ENCODE peak calls at places on chromosomes 11 and 22, in eight cellular contexts. B, N, G, T, E, O, H and Z are unnamed samples.
A peak's percentile ranks its signal among the peaks of the same experiment; 100 is the strongest.

GRCh38 chr11:122677256-122677655 is 21.7 kb downstream of the UBASH3B start:
- DNase-seq in B (no peak), N (no peak), G (no peak), T (no peak), E (no peak), O (no peak), H (no peak), Z (no peak)

GRCh38 chr11:66322732-66323427 is 6.0 kb upstream of the CD248 start:
- DNase-seq in B (no peak), N (no peak), G (no peak), T (peak; percentile 78), E (no peak), O (peak; percentile 45), H (no peak), Z (no peak)

GRCh38 chr22:25235547-25236290 is 16.3 kb downstream of the CRYBB2 start:
- DNase-seq in B (peak; percentile 86), N (peak; percentile 36), G (peak; percentile 100), T (peak; percentile 91), E (peak; percentile 100), O (no peak), H (peak; percentile 66), Z (peak; percentile 78)

GRCh38 chr22:27591060-27591459 is 210.5 kb downstream of the MN1 start:
- DNase-seq in B (no peak), N (peak; percentile 44), G (no peak), T (peak; percentile 52), E (no peak), O (no peak), H (no peak), Z (no peak)

GRCh38 chr11:120561286-120561685 is 49.7 kb downstream of the GRIK4 start:
- DNase-seq in B (no peak), N (no peak), G (no peak), T (no peak), E (no peak), O (no peak), H (no peak), Z (no peak)

GRCh38 chr22:41197808-41198585 is 7.1 kb upstream of the L3MBTL2 start:
- DNase-seq in B (no peak), N (no peak), G (peak; percentile 29), T (no peak), E (peak; percentile 48), O (no peak), H (no peak), Z (peak; percentile 56)

GRCh38 chr11:34423300-34423699 is 15.4 kb upstream of the CAT start:
- DNase-seq in B (no peak), N (no peak), G (no peak), T (no peak), E (no peak), O (no peak), H (no peak), Z (no peak)

GRCh38 chr11:73978576-73979086 is 4.0 kb downstream of the UCP2 start:
- DNase-seq in B (no peak), N (no peak), G (no peak), T (no peak), E (no peak), O (no peak), H (no peak), Z (no peak)

GRCh38 chr22:22999473-22999872 is 70.8 kb upstream of the GNAZ start:
- DNase-seq in B (no peak), N (no peak), G (no peak), T (no peak), E (no peak), O (no peak), H (no peak), Z (no peak)

GRCh38 chr22:35590634-35591295 is 26.4 kb downstream of the MB start:
- DNase-seq in B (no peak), N (no peak), G (no peak), T (no peak), E (no peak), O (no peak), H (no peak), Z (no peak)

GRCh38 chr11:15806217-15806616 is 550.1 kb downstream of the SOX6 start:
- DNase-seq in B (no peak), N (no peak), G (no peak), T (no peak), E (no peak), O (no peak), H (no peak), Z (no peak)

GRCh38 chr11:66969584-66970205 is 5.4 kb upstream of the C11orf86 start:
- DNase-seq in B (no peak), N (no peak), G (no peak), T (no peak), E (no peak), O (no peak), H (no peak), Z (no peak)

GRCh38 chr22:24437820-24438328 is 10.5 kb downstream of the ADORA2A start:
- DNase-seq in B (no peak), N (no peak), G (no peak), T (no peak), E (peak; percentile 60), O (no peak), H (no peak), Z (no peak)

GRCh38 chr11:120131941-120132644 is 5.8 kb downstream of the TRIM29 start:
- DNase-seq in B (no peak), N (peak; percentile 4), G (no peak), T (no peak), E (no peak), O (no peak), H (no peak), Z (peak; percentile 37)

GRCh38 chr11:125165111-125165663 is 636 bp downstream of the PKNOX2 start:
- DNase-seq in B (no peak), N (peak; percentile 43), G (no peak), T (peak; percentile 89), E (peak; percentile 81), O (no peak), H (no peak), Z (no peak)

GRCh38 chr11:90373971-90374370 is 151.1 kb upstream of the CHORDC1 start:
- DNase-seq in B (no peak), N (no peak), G (no peak), T (no peak), E (no peak), O (no peak), H (no peak), Z (no peak)

GRCh38 chr11:62573006-62573591 is 592 bp downstream of the EEF1G start:
- DNase-seq in B (no peak), N (no peak), G (peak; percentile 22), T (no peak), E (peak; percentile 34), O (no peak), H (no peak), Z (no peak)

GRCh38 chr11:96393753-96394348 is 4.0 kb downstream of the JRKL start:
- DNase-seq in B (peak; percentile 43), N (no peak), G (peak; percentile 22), T (no peak), E (peak; percentile 45), O (no peak), H (no peak), Z (no peak)

GRCh38 chr11:13434247-13435205 is 28.5 kb downstream of the BTBD10 start:
- DNase-seq in B (no peak), N (no peak), G (no peak), T (no peak), E (no peak), O (no peak), H (no peak), Z (no peak)

GRCh38 chr11:61955416-61956135 is 5.4 kb downstream of the BEST1 start:
- DNase-seq in B (no peak), N (peak; percentile 62), G (no peak), T (peak; percentile 86), E (no peak), O (no peak), H (peak; percentile 83), Z (peak; percentile 46)

GRCh38 chr22:44405661-44406060 is 92.4 kb downstream of the RTL6 start:
- DNase-seq in B (no peak), N (no peak), G (no peak), T (peak; percentile 19), E (no peak), O (no peak), H (no peak), Z (no peak)

GRCh38 chr22:46777609-46777970 is 15.1 kb downstream of the TBC1D22A start:
- DNase-seq in B (no peak), N (no peak), G (no peak), T (peak; percentile 85), E (no peak), O (peak; percentile 35), H (no peak), Z (no peak)

GRCh38 chr11:47854667-47855066 is 6.5 kb upstream of the NUP160 start:
- DNase-seq in B (no peak), N (no peak), G (no peak), T (no peak), E (no peak), O (no peak), H (no peak), Z (no peak)

GRCh38 chr11:6631356-6631890 is 12.2 kb upstream of the TPP1 start:
- DNase-seq in B (no peak), N (no peak), G (no peak), T (peak; percentile 30), E (no peak), O (no peak), H (no peak), Z (no peak)

GRCh38 chr11:35162795-35163194 is 23.8 kb downstream of the CD44 start:
- DNase-seq in B (no peak), N (no peak), G (no peak), T (no peak), E (no peak), O (no peak), H (no peak), Z (no peak)

GRCh38 chr11:68043349-68044144 is 4.7 kb downstream of the TCIRG1 start:
- DNase-seq in B (peak; percentile 53), N (peak; percentile 22), G (peak; percentile 90), T (peak; percentile 77), E (peak; percentile 53), O (no peak), H (no peak), Z (no peak)

GRCh38 chr22:45010532-45010900 is 711 bp upstream of the PHF21B start:
- DNase-seq in B (no peak), N (no peak), G (no peak), T (no peak), E (peak; percentile 71), O (no peak), H (no peak), Z (no peak)

GRCh38 chr11:132858203-132858602 is 674.1 kb downstream of the OPCML start:
- DNase-seq in B (peak; percentile 18), N (no peak), G (no peak), T (no peak), E (no peak), O (no peak), H (peak; percentile 64), Z (no peak)
- TF ChIP-seq CTCF in B (no peak), N (no peak), G (no peak), T (no peak), E (no peak), O (no peak), H (peak; percentile 61), Z (no peak)

GRCh38 chr11:103681855-103682254 is 354.6 kb upstream of the DDI1 start:
- DNase-seq in B (no peak), N (no peak), G (no peak), T (no peak), E (no peak), O (no peak), H (no peak), Z (no peak)
- TF ChIP-seq EP300 in B (no peak), N (no peak), G (no peak), T (no peak), E (no peak), O (no peak), H (no peak), Z (no peak)

GRCh38 chr22:48496987-48497650 is 1330.6 kb downstream of the BRD1 start:
- DNase-seq in B (no peak), N (no peak), G (no peak), T (peak; percentile 81), E (no peak), O (no peak), H (no peak), Z (no peak)
- TF ChIP-seq CTCF in B (no peak), N (no peak), G (no peak), T (no peak), E (no peak), O (no peak), H (no peak), Z (no peak)

GRCh38 chr11:133070790-133071189 is 461.5 kb downstream of the OPCML start:
- DNase-seq in B (no peak), N (no peak), G (no peak), T (no peak), E (no peak), O (no peak), H (no peak), Z (no peak)
- TF ChIP-seq EP300 in B (no peak), N (no peak), G (no peak), T (no peak), E (no peak), O (no peak), H (no peak), Z (no peak)